ENCODE peak calls at places on chromosomes 5 and 9, in nine cellular contexts. J is spleen, W is body of pancreas, V is HCT116, U is nephron progenitor cell, L is GM10248, E is adrenal gland, A is kidney, T is GM13977. F is an unnamed sample.

GRCh38 chr9:20355022-20355421 is 267.3 kb downstream of the MLLT3 start:
- DNase-seq in J (no peak), W (no peak), V (no peak), U (no peak), L (peak; percentile 23), E (no peak), A (no peak), T (peak; percentile 45), F (peak; percentile 39)

GRCh38 chr5:142753114-142753764 is 16.9 kb upstream of the ARHGAP26 start:
- DNase-seq in J (no peak), W (peak; percentile 68), V (no peak), U (no peak), L (no peak), E (peak; percentile 35), A (peak; percentile 83), T (no peak), F (no peak)

GRCh38 chr9:111959468-111959941 is 62.9 kb downstream of the UGCG start:
- DNase-seq in J (no peak), W (peak; percentile 19), V (peak; percentile 19), U (no peak), L (no peak), E (no peak), A (peak; percentile 87), T (no peak), F (no peak)

GRCh38 chr9:2727966-2728613 is 10.8 kb downstream of the KCNV2 start:
- DNase-seq in J (no peak), W (peak; percentile 60), V (peak; percentile 4), U (peak; percentile 13), L (peak; percentile 22), E (peak; percentile 52), A (no peak), T (peak; percentile 23), F (no peak)

GRCh38 chr5:6085461-6085860 is 292.9 kb downstream of the MED10 start:
- DNase-seq in J (no peak), W (no peak), V (no peak), U (no peak), L (no peak), E (no peak), A (no peak), T (no peak), F (no peak)

GRCh38 chr5:173268750-173269580 is 34.0 kb upstream of the NKX2-5 start:
- DNase-seq in J (no peak), W (no peak), V (no peak), U (peak; percentile 23), L (no peak), E (no peak), A (no peak), T (no peak), F (no peak)

GRCh38 chr9:90198956-90199355 is 443.7 kb downstream of the DIRAS2 start:
- DNase-seq in J (no peak), W (no peak), V (no peak), U (no peak), L (no peak), E (no peak), A (no peak), T (no peak), F (no peak)

GRCh38 chr9:805151-805550 is 36.3 kb upstream of the DMRT1 start:
- DNase-seq in J (no peak), W (no peak), V (no peak), U (no peak), L (no peak), E (no peak), A (no peak), T (no peak), F (no peak)

GRCh38 chr5:131999991-132000490 is 11.4 kb downstream of the ACSL6 start:
- DNase-seq in J (peak; percentile 41), W (no peak), V (no peak), U (no peak), L (no peak), E (no peak), A (peak; percentile 35), T (no peak), F (no peak)

DNA sequence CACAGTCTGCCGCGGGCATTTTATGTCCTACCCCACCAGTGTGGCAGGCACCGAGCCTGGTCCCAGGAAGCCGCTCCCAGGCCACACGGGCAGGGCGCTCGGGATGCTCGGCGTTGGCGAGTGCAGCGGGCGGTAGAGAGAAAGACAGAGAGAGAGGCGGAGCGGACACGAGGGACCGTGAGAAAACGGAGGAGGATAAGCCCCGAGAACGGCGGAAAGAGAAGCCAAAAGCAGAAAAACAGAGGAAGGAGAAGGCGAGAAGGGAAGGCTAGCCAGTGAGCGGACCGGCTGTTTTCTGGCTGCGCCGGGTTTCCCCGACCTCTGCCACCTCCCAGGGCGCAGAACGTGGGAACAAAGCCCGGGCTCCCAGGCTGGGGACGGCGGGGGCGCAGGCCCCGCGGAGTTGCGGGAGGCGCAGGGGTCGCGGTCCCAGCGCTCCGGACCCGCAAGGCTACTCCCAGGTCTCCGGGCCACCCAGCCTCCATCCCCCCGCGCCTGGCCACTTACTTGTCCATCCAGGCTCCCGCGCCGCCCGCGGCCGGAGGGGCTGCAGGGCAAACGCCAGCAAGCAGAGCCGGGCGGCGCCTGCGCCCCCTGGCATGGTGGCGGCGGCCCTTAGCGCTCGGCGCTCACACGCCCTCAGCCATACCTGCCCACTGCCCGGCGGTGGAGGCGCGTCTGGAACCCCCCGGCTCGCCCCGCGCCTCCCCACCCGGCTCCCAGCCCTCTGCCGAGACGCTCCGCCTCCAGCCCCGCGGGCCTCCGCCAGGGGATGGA is at the start of gene ADAM19:
- DNase-seq in J (peak; percentile 92), W (peak; percentile 23), V (no peak), U (peak; percentile 80), L (peak; percentile 82), E (peak; percentile 38), A (peak; percentile 86), T (peak; percentile 84), F (peak; percentile 87)
- TF ChIP-seq CTCF in J (no peak), W (no peak), V (no peak), U (no peak), L (no peak), E (no peak), A (no peak), T (peak; percentile 8), F (no peak)

GRCh38 chr9:107248714-107249113 is 34.4 kb upstream of the RAD23B start:
- DNase-seq in J (no peak), W (no peak), V (no peak), U (no peak), L (no peak), E (no peak), A (no peak), T (no peak), F (no peak)

GRCh38 chr9:107249665-107250285 is 33.3 kb upstream of the RAD23B start:
- DNase-seq in J (no peak), W (no peak), V (no peak), U (no peak), L (no peak), E (no peak), A (no peak), T (no peak), F (no peak)

GRCh38 chr9:107243757-107244156 is 39.3 kb upstream of the RAD23B start:
- DNase-seq in J (no peak), W (peak; percentile 76), V (peak; percentile 99), U (no peak), L (peak; percentile 28), E (no peak), A (no peak), T (no peak), F (no peak)

GRCh38 chr9:107249131-107249533 is 33.9 kb upstream of the RAD23B start:
- DNase-seq in J (no peak), W (peak; percentile 35), V (no peak), U (peak; percentile 39), L (no peak), E (no peak), A (no peak), T (no peak), F (no peak)

GRCh38 chr9:107246259-107247254 is 36.5 kb upstream of the RAD23B start:
- DNase-seq in J (no peak), W (no peak), V (no peak), U (peak; percentile 15), L (no peak), E (no peak), A (no peak), T (no peak), F (no peak)
- TF ChIP-seq CTCF in J (no peak), W (no peak), V (peak; percentile 64), U (no peak), L (no peak), E (no peak), A (no peak), T (no peak), F (no peak)

DNA sequence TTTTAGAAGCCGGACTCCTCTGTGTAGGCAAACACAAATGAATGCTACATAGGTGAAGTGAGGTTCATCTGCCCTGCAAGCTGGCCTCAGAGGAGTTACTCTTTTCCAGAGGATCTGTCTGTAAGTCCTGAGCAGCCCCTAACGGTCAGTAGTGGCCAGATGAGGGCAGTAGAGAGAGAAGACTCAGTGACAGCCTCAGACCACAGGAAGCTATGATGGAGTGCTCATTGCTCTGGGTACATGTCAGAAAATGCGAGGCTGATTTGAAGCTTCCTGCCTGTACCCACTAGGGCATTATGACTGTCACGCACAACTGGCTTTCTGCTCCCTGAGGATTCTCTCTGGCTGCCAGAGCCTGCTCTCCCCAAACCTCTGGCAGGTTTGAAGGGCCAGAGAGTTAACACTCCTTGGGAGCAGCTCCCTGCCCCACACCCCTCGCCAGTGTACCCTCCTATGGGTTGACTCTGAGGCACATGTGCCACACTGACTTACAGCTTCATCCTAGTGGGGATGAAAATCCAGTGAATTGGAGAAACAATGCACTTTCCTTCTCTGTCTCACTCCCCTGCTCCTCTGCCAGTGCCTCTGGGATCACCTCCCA is 141.5 kb downstream of the GABRG2 start:
- DNase-seq in J (no peak), W (peak; percentile 58), V (peak; percentile 24), U (peak; percentile 61), L (peak; percentile 28), E (peak; percentile 34), A (no peak), T (peak; percentile 10), F (peak; percentile 7)
- TF ChIP-seq CTCF in J (peak; percentile 23), W (peak; percentile 30), V (peak; percentile 64), U (peak; percentile 65), L (peak; percentile 55), E (peak; percentile 33), A (peak; percentile 52), T (peak; percentile 63), F (peak; percentile 42)

GRCh38 chr9:18626046-18626698 is 152.2 kb downstream of the ADAMTSL1 start:
- DNase-seq in J (no peak), W (no peak), V (no peak), U (no peak), L (no peak), E (no peak), A (no peak), T (no peak), F (no peak)
- TF ChIP-seq CTCF in J (no peak), W (no peak), V (no peak), U (no peak), L (no peak), E (no peak), A (no peak), T (no peak), F (no peak)

GRCh38 chr5:1344975-1345838 is at the start of gene CLPTM1L:
- DNase-seq in J (peak; percentile 95), W (peak; percentile 90), V (peak; percentile 61), U (peak; percentile 87), L (peak; percentile 99), E (peak; percentile 87), A (peak; percentile 95), T (peak; percentile 99), F (peak; percentile 99)
- TF ChIP-seq CTCF in J (no peak), W (peak; percentile 44), V (no peak), U (no peak), L (no peak), E (no peak), A (peak; percentile 3), T (no peak), F (no peak)

GRCh38 chr5:129400395-129400983 is 59.6 kb upstream of the ADAMTS19 start:
- DNase-seq in J (no peak), W (no peak), V (no peak), U (no peak), L (no peak), E (no peak), A (no peak), T (no peak), F (no peak)
- TF ChIP-seq CTCF in J (no peak), W (no peak), V (peak; percentile 9), U (no peak), L (no peak), E (no peak), A (no peak), T (no peak), F (no peak)

F was measured in GM13976.